ENCODE peak calls at places on chromosomes 7 and 10, in seven cellular contexts. One of them, this sample, is unnamed. For H3K4me1, the result is how much of the 10 kb centered on the place peaks cover.

GRCh38 chr10:17349717-17350116 is 104.7 kb downstream of the ST8SIA6 start:
- DNase-seq in CD8-positive, alpha-beta T cell: no peak
- DNase-seq in PC-9: peak
- DNase-seq in CD4-positive, alpha-beta memory T cell: no peak
- DNase-seq in naive thymus-derived CD4-positive, alpha-beta T cell: no peak
- DNase-seq in sigmoid colon: no peak
- DNase-seq in cardiac muscle cell: no peak
- DNase-seq in this sample: peak

GRCh38 chr10:58653139-58653538 is 140.5 kb downstream of the BICC1 start:
- DNase-seq in naive thymus-derived CD4-positive, alpha-beta T cell: no peak
- DNase-seq in cardiac muscle cell: no peak
- DNase-seq in PC-9: no peak
- DNase-seq in CD4-positive, alpha-beta memory T cell: no peak
- DNase-seq in sigmoid colon: no peak
- DNase-seq in CD8-positive, alpha-beta T cell: no peak
- DNase-seq in this sample: peak

GRCh38 chr7:158016171-158017087 is 571.2 kb downstream of the PTPRN2 start:
- DNase-seq in sigmoid colon: no peak
- DNase-seq in CD8-positive, alpha-beta T cell: no peak
- DNase-seq in cardiac muscle cell: peak
- DNase-seq in CD4-positive, alpha-beta memory T cell: no peak
- DNase-seq in PC-9: no peak
- DNase-seq in naive thymus-derived CD4-positive, alpha-beta T cell: no peak
- DNase-seq in this sample: no peak

GRCh38 chr10:53579773-53580172 is 807.2 kb upstream of the MBL2 start:
- DNase-seq in naive thymus-derived CD4-positive, alpha-beta T cell: no peak
- DNase-seq in CD8-positive, alpha-beta T cell: no peak
- DNase-seq in sigmoid colon: no peak
- DNase-seq in PC-9: no peak
- DNase-seq in CD4-positive, alpha-beta memory T cell: no peak
- DNase-seq in cardiac muscle cell: no peak
- DNase-seq in this sample: no peak

GRCh38 chr10:111076191-111076681 is 593 bp upstream of the ADRA2A start:
- DNase-seq in sigmoid colon: peak
- DNase-seq in naive thymus-derived CD4-positive, alpha-beta T cell: no peak
- DNase-seq in cardiac muscle cell: peak
- DNase-seq in CD8-positive, alpha-beta T cell: peak
- DNase-seq in PC-9: no peak
- DNase-seq in CD4-positive, alpha-beta memory T cell: peak
- DNase-seq in this sample: peak

GRCh38 chr7:91082854-91083495 is 181.3 kb upstream of the FZD1 start:
- DNase-seq in CD4-positive, alpha-beta memory T cell: no peak
- DNase-seq in CD8-positive, alpha-beta T cell: no peak
- DNase-seq in cardiac muscle cell: peak
- DNase-seq in PC-9: no peak
- DNase-seq in sigmoid colon: no peak
- DNase-seq in naive thymus-derived CD4-positive, alpha-beta T cell: no peak
- DNase-seq in this sample: peak

GRCh38 chr10:50788951-50789904 is 49.5 kb downstream of the ASAH2B start:
- DNase-seq in PC-9: peak
- DNase-seq in sigmoid colon: no peak
- DNase-seq in cardiac muscle cell: peak
- DNase-seq in naive thymus-derived CD4-positive, alpha-beta T cell: no peak
- DNase-seq in CD8-positive, alpha-beta T cell: no peak
- DNase-seq in CD4-positive, alpha-beta memory T cell: no peak
- DNase-seq in this sample: peak

GRCh38 chr7:93147358-93147757 is 827 bp downstream of the SAMD9L start:
- DNase-seq in CD8-positive, alpha-beta T cell: peak
- DNase-seq in naive thymus-derived CD4-positive, alpha-beta T cell: peak
- DNase-seq in sigmoid colon: peak
- DNase-seq in cardiac muscle cell: no peak
- DNase-seq in PC-9: peak
- DNase-seq in CD4-positive, alpha-beta memory T cell: peak
- DNase-seq in this sample: peak

GRCh38 chr10:32141018-32141807 is 85.0 kb upstream of the KIF5B start:
- DNase-seq in sigmoid colon: no peak
- DNase-seq in CD8-positive, alpha-beta T cell: no peak
- DNase-seq in naive thymus-derived CD4-positive, alpha-beta T cell: no peak
- DNase-seq in PC-9: peak
- DNase-seq in cardiac muscle cell: no peak
- DNase-seq in CD4-positive, alpha-beta memory T cell: no peak
- DNase-seq in this sample: no peak

GRCh38 chr7:96612034-96612433 is 97.6 kb downstream of the SEM1 start:
- DNase-seq in naive thymus-derived CD4-positive, alpha-beta T cell: no peak
- DNase-seq in sigmoid colon: no peak
- DNase-seq in CD8-positive, alpha-beta T cell: no peak
- DNase-seq in cardiac muscle cell: no peak
- DNase-seq in CD4-positive, alpha-beta memory T cell: no peak
- DNase-seq in PC-9: no peak
- DNase-seq in this sample: no peak

GRCh38 chr7:44283381-44284211 is 41.8 kb downstream of the CAMK2B start:
- DNase-seq in naive thymus-derived CD4-positive, alpha-beta T cell: no peak
- DNase-seq in sigmoid colon: peak
- DNase-seq in cardiac muscle cell: no peak
- DNase-seq in CD8-positive, alpha-beta T cell: peak
- DNase-seq in CD4-positive, alpha-beta memory T cell: no peak
- DNase-seq in PC-9: no peak
- DNase-seq in this sample: no peak

GRCh38 chr10:11108356-11108755 is 90.7 kb downstream of the CELF2 start:
- DNase-seq in sigmoid colon: no peak
- DNase-seq in PC-9: no peak
- DNase-seq in naive thymus-derived CD4-positive, alpha-beta T cell: no peak
- DNase-seq in CD8-positive, alpha-beta T cell: no peak
- DNase-seq in cardiac muscle cell: no peak
- DNase-seq in CD4-positive, alpha-beta memory T cell: no peak
- DNase-seq in this sample: no peak

GRCh38 chr10:91758303-91759146 is 39.7 kb upstream of the TNKS2 start:
- DNase-seq in CD4-positive, alpha-beta memory T cell: peak
- DNase-seq in cardiac muscle cell: peak
- DNase-seq in CD8-positive, alpha-beta T cell: no peak
- DNase-seq in sigmoid colon: no peak
- DNase-seq in PC-9: peak
- DNase-seq in naive thymus-derived CD4-positive, alpha-beta T cell: peak
- DNase-seq in this sample: peak

GRCh38 chr7:151133986-151134742 is 33.3 kb downstream of the GBX1 start:
- DNase-seq in naive thymus-derived CD4-positive, alpha-beta T cell: no peak
- DNase-seq in PC-9: no peak
- DNase-seq in sigmoid colon: peak
- DNase-seq in CD8-positive, alpha-beta T cell: no peak
- DNase-seq in cardiac muscle cell: no peak
- DNase-seq in CD4-positive, alpha-beta memory T cell: no peak
- DNase-seq in this sample: no peak

GRCh38 chr7:82388138-82388537 is 55.4 kb downstream of the CACNA2D1 start:
- DNase-seq in CD4-positive, alpha-beta memory T cell: no peak
- DNase-seq in CD8-positive, alpha-beta T cell: no peak
- DNase-seq in naive thymus-derived CD4-positive, alpha-beta T cell: no peak
- DNase-seq in PC-9: no peak
- DNase-seq in cardiac muscle cell: no peak
- DNase-seq in sigmoid colon: no peak
- DNase-seq in this sample: no peak

GRCh38 chr7:25029075-25029474 is 49.1 kb upstream of the OSBPL3 start:
- DNase-seq in cardiac muscle cell: peak
- DNase-seq in naive thymus-derived CD4-positive, alpha-beta T cell: no peak
- DNase-seq in CD4-positive, alpha-beta memory T cell: no peak
- DNase-seq in PC-9: no peak
- DNase-seq in sigmoid colon: no peak
- DNase-seq in CD8-positive, alpha-beta T cell: no peak
- DNase-seq in this sample: no peak

GRCh38 chr7:146172112-146172511 is 55.5 kb downstream of the CNTNAP2 start:
- DNase-seq in sigmoid colon: no peak
- DNase-seq in CD8-positive, alpha-beta T cell: no peak
- DNase-seq in cardiac muscle cell: no peak
- DNase-seq in CD4-positive, alpha-beta memory T cell: no peak
- DNase-seq in naive thymus-derived CD4-positive, alpha-beta T cell: no peak
- DNase-seq in PC-9: no peak
- DNase-seq in this sample: peak

GRCh38 chr7:84876036-84876821 is 310.6 kb downstream of the SEMA3D start:
- DNase-seq in sigmoid colon: no peak
- DNase-seq in CD4-positive, alpha-beta memory T cell: no peak
- DNase-seq in naive thymus-derived CD4-positive, alpha-beta T cell: no peak
- DNase-seq in CD8-positive, alpha-beta T cell: no peak
- DNase-seq in cardiac muscle cell: no peak
- DNase-seq in PC-9: no peak
- DNase-seq in this sample: no peak

GRCh38 chr10:6766061-6766460 is 186.0 kb upstream of the PRKCQ start:
- DNase-seq in sigmoid colon: no peak
- DNase-seq in cardiac muscle cell: no peak
- DNase-seq in naive thymus-derived CD4-positive, alpha-beta T cell: no peak
- DNase-seq in CD8-positive, alpha-beta T cell: no peak
- DNase-seq in CD4-positive, alpha-beta memory T cell: no peak
- DNase-seq in PC-9: no peak
- DNase-seq in this sample: no peak

GRCh38 chr10:129877773-129878371 is 86.2 kb downstream of the EBF3 start:
- DNase-seq in cardiac muscle cell: peak
- DNase-seq in CD8-positive, alpha-beta T cell: peak
- DNase-seq in PC-9: no peak
- DNase-seq in naive thymus-derived CD4-positive, alpha-beta T cell: peak
- DNase-seq in CD4-positive, alpha-beta memory T cell: peak
- DNase-seq in sigmoid colon: no peak
- DNase-seq in this sample: peak

GRCh38 chr7:50315739-50316671 is 11.5 kb downstream of the IKZF1 start:
- DNase-seq in CD4-positive, alpha-beta memory T cell: no peak
- DNase-seq in sigmoid colon: no peak
- DNase-seq in PC-9: no peak
- DNase-seq in naive thymus-derived CD4-positive, alpha-beta T cell: no peak
- DNase-seq in cardiac muscle cell: peak
- DNase-seq in CD8-positive, alpha-beta T cell: no peak
- DNase-seq in this sample: no peak

GRCh38 chr10:114420811-114421485 is 16.6 kb upstream of the AFAP1L2 start:
- DNase-seq in CD4-positive, alpha-beta memory T cell: no peak
- DNase-seq in cardiac muscle cell: no peak
- DNase-seq in sigmoid colon: no peak
- DNase-seq in CD8-positive, alpha-beta T cell: no peak
- DNase-seq in naive thymus-derived CD4-positive, alpha-beta T cell: no peak
- DNase-seq in PC-9: peak
- DNase-seq in this sample: peak

GRCh38 chr10:681670-682318 is 7.7 kb downstream of the DIP2C start:
- DNase-seq in CD4-positive, alpha-beta memory T cell: no peak
- DNase-seq in naive thymus-derived CD4-positive, alpha-beta T cell: no peak
- DNase-seq in sigmoid colon: no peak
- DNase-seq in cardiac muscle cell: no peak
- DNase-seq in CD8-positive, alpha-beta T cell: no peak
- DNase-seq in PC-9: no peak
- DNase-seq in this sample: no peak
- H3K4me1 ChIP-seq in CD4-positive, alpha-beta memory T cell: under half
- H3K4me1 ChIP-seq in naive thymus-derived CD4-positive, alpha-beta T cell: under half
- H3K4me1 ChIP-seq in sigmoid colon: under half
- H3K4me1 ChIP-seq in cardiac muscle cell: under half
- H3K4me1 ChIP-seq in CD8-positive, alpha-beta T cell: under half
- H3K4me1 ChIP-seq in PC-9: under half
- H3K4me1 ChIP-seq in this sample: under half

GRCh38 chr10:122392835-122393234 is 18.3 kb downstream of the PLEKHA1 start:
- DNase-seq in CD8-positive, alpha-beta T cell: no peak
- DNase-seq in naive thymus-derived CD4-positive, alpha-beta T cell: no peak
- DNase-seq in cardiac muscle cell: no peak
- DNase-seq in PC-9: no peak
- DNase-seq in sigmoid colon: no peak
- DNase-seq in CD4-positive, alpha-beta memory T cell: no peak
- DNase-seq in this sample: no peak
- H3K4me1 ChIP-seq in CD8-positive, alpha-beta T cell: under half
- H3K4me1 ChIP-seq in naive thymus-derived CD4-positive, alpha-beta T cell: under half
- H3K4me1 ChIP-seq in cardiac muscle cell: under half
- H3K4me1 ChIP-seq in PC-9: under half
- H3K4me1 ChIP-seq in sigmoid colon: under half
- H3K4me1 ChIP-seq in CD4-positive, alpha-beta memory T cell: under half
- H3K4me1 ChIP-seq in this sample: under half

DNA sequence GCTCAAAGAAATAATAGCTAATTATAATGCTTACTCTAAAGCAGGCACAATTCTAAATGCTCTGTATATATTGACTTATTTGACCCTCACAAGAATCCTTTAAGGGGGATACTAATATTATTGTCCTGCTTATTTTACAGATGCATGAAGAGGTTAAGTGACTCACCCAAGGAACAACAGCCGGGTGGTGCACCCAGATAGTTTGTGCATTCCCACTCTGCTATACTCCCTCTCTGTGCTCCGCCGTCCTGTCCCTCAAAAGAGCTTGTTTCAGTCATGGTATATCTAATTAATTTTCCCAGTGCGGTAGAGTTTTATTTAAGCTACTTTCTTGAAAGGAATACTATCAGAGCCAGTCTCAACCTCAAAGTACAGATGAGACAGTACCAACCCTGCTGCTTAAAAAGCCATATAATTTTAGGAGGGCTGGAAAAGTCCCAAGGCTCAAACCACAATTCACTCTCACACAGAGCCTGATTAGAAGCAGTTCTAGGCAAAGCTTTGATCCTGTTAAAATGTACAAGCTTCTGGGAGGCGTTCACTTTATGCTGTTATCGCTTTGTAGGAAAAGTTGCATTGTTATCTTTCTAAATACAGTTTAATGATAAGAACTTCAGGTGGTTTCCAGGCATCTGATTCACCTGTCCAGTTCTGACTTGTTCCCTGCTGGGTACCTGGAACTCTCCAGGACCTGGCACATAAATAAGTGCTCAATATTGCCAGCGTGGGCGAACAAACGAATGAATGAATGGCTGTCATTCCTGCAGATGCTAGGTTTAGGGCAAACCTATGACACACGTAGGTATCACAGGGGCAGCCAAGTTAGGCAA is 261.5 kb upstream of the KLF14 start:
- DNase-seq in naive thymus-derived CD4-positive, alpha-beta T cell: no peak
- DNase-seq in PC-9: no peak
- DNase-seq in CD4-positive, alpha-beta memory T cell: no peak
- DNase-seq in sigmoid colon: no peak
- DNase-seq in cardiac muscle cell: no peak
- DNase-seq in CD8-positive, alpha-beta T cell: no peak
- DNase-seq in this sample: no peak
- H3K4me1 ChIP-seq in naive thymus-derived CD4-positive, alpha-beta T cell: under half
- H3K4me1 ChIP-seq in PC-9: half or more
- H3K4me1 ChIP-seq in CD4-positive, alpha-beta memory T cell: half or more
- H3K4me1 ChIP-seq in sigmoid colon: under half
- H3K4me1 ChIP-seq in cardiac muscle cell: under half
- H3K4me1 ChIP-seq in CD8-positive, alpha-beta T cell: half or more
- H3K4me1 ChIP-seq in this sample: under half

DNA sequence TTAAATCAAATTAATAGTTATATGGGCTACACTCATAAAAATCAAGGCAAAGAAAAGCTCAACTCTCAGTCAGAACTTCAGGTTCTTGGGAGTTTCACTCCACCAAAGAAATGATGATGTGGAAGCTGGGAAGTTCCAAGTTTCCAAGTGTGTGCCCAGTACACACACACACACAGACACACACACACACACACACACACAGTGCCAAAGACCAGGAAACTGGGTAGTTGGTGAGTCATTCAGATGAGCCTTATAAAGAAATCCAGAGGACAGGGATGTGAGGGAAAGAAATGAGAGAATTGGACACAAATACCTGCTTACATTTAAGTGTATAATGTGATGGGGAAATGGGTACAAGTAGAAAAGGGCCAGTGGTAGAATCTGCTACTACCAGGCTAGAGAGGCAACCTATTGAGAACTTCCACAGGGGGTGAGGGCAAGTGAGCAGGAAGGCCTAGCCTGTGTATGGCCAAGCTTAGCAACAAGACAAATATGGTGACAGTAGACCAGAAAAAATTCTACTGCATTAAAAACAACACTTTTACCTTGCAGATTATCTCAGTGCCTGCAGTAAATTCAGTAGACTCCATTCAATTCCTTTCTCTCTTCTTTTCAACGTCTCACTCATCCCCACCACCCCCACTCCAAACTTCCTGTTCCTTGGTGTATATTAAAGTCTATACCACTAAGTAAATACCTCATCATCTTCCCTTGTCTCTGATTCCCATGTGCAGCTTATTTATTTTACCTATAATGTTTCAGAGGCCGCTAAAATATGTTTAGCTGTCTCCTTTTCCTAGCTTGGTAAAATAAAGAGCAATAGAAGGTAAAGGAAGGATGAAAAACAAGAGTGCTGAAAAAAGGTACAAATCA is 95.0 kb downstream of the CABCOCO1 start:
- DNase-seq in cardiac muscle cell: no peak
- DNase-seq in naive thymus-derived CD4-positive, alpha-beta T cell: no peak
- DNase-seq in PC-9: no peak
- DNase-seq in CD8-positive, alpha-beta T cell: no peak
- DNase-seq in CD4-positive, alpha-beta memory T cell: no peak
- DNase-seq in sigmoid colon: no peak
- DNase-seq in this sample: peak
- H3K4me1 ChIP-seq in cardiac muscle cell: under half
- H3K4me1 ChIP-seq in naive thymus-derived CD4-positive, alpha-beta T cell: under half
- H3K4me1 ChIP-seq in PC-9: under half
- H3K4me1 ChIP-seq in CD8-positive, alpha-beta T cell: under half
- H3K4me1 ChIP-seq in CD4-positive, alpha-beta memory T cell: under half
- H3K4me1 ChIP-seq in sigmoid colon: under half
- H3K4me1 ChIP-seq in this sample: half or more